ENCODE peak calls at places on chromosomes 7 and 10, in five cellular contexts. D, J, V, K and G are unnamed samples.

GRCh38 chr10:43234471-43235041 is 32.3 kb downstream of the RASGEF1A start:
- DNase-seq in D (peak; percentile 4), J (no peak), V (no peak), K (no peak), G (no peak)

GRCh38 chr7:133820584-133820983 is 306.6 kb upstream of the LRGUK start:
- DNase-seq in D (no peak), J (no peak), V (no peak), K (no peak), G (no peak)

GRCh38 chr10:43647576-43647975 is 1.1 kb downstream of the ZNF32 start:
- DNase-seq in D (no peak), J (no peak), V (no peak), K (no peak), G (no peak)

GRCh38 chr7:76310102-76310957 is 7.9 kb downstream of the HSPB1 start:
- DNase-seq in D (peak; percentile 82), J (no peak), V (no peak), K (no peak), G (no peak)

GRCh38 chr10:85188770-85189484 is 860.5 kb downstream of the CCSER2 start:
- DNase-seq in D (no peak), J (no peak), V (no peak), K (no peak), G (no peak)

GRCh38 chr7:144787127-144787526 is 48.7 kb downstream of the TPK1 start:
- DNase-seq in D (no peak), J (no peak), V (no peak), K (no peak), G (no peak)

GRCh38 chr7:102927303-102927933 is 14.6 kb downstream of the LRRC17 start:
- DNase-seq in D (no peak), J (no peak), V (no peak), K (no peak), G (no peak)

GRCh38 chr7:75856562-75856961 is 22.3 kb upstream of the RHBDD2 start:
- DNase-seq in D (no peak), J (no peak), V (no peak), K (no peak), G (no peak)

GRCh38 chr10:73253226-73253557 is 748 bp upstream of the MRPS16 start:
- DNase-seq in D (no peak), J (peak; percentile 45), V (no peak), K (no peak), G (peak; percentile 19)

GRCh38 chr7:150406565-150407421 is 27.7 kb downstream of the ZNF775 start:
- DNase-seq in D (peak; percentile 23), J (no peak), V (no peak), K (peak; percentile 52), G (peak; percentile 39)
- H3K4me1 ChIP-seq in D (peaks cover 17% of the 10 kb centered on the region), J (peaks cover 30% of the 10 kb centered on the region), V (peaks cover 15% of the 10 kb centered on the region), K (peaks cover 30% of the 10 kb centered on the region), G (peaks cover 35% of the 10 kb centered on the region)

DNA sequence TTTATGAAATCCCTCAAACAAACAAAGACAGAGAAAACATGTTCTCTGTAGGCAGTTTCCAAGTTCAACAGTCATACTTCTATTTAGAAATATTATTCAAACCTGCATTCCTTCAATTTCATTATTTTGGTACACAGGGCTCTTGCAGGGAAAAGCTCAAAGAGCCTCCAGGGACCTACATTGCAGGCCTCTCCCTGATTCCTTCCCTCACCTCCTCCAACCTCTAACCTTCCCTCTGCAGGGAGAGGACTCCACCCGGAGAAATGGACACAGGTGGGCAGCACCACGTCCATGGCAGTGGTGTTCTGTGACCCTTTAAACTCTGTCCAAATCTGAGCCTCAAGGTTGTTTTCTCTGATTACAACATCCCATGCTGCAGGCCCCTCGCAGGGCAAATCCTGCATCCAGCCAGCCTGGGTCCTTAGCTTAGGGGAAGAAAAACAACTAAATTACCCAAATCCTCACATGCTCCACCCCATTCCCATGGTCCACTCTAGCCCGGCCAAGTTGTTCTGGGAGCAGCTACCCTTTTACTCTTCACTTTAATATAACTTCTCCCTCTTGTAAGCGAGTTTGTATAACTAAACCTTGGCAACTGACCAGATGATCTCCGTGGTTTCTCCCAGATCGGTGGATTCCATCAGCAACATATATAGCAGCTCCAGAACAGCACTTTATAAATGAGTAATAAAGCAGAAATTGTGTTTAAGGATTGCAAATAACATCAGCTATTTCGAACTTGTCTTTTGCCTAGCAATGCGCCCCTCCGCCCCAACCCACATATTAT is 129.8 kb downstream of the CUBN start:
- DNase-seq in D (no peak), J (no peak), V (no peak), K (no peak), G (no peak)
- H3K4me1 ChIP-seq in D (peaks cover 8% of the 10 kb centered on the region), J (no peaks in the 10 kb centered on the region), V (no peaks in the 10 kb centered on the region), K (peaks cover 49% of the 10 kb centered on the region), G (peaks cover 7% of the 10 kb centered on the region)

GRCh38 chr10:127314797-127315196 is 118.4 kb upstream of the INSYN2A start:
- DNase-seq in D (no peak), J (no peak), V (no peak), K (no peak), G (no peak)
- H3K4me1 ChIP-seq in D (no peaks in the 10 kb centered on the region), J (no peaks in the 10 kb centered on the region), V (peaks cover 1% of the 10 kb centered on the region), K (no peaks in the 10 kb centered on the region), G (no peaks in the 10 kb centered on the region)

DNA sequence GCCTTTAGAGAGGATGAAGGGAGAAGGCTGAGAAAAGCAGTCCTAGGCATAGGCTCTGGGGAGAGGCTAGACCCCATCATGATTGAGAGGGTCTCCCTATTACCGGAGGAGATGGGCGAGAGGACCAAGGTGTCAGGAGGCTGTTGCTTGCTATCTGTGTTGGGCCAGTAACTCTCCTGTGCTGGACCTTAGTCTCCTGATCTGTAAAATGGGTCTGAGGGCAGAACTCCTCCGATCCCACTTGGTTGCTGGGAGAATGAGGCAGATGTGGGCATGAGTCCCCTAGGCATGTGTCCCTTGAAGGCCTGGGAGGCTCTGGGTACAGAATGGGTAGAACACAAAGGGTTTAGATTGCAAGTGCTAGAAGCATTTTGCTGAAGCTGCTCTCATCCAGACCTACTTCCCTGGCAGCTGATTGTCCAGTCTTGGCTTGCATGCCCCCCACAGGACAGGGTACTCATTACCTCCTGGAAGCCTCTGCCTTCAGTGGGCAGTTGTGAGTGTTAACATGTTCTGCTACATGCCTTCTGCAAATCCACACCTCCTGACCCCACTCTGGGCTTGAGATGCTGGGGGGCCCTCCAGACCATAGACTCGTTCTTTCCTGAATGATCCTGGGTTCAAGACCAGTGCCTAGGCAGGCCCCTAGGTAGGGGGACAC is 4.4 kb downstream of the ZMIZ1 start:
- DNase-seq in D (no peak), J (no peak), V (no peak), K (no peak), G (no peak)
- H3K4me1 ChIP-seq in D (peaks cover 39% of the 10 kb centered on the region), J (peaks cover 70% of the 10 kb centered on the region), V (peaks cover 24% of the 10 kb centered on the region), K (peaks cover 46% of the 10 kb centered on the region), G (peaks cover 71% of the 10 kb centered on the region)

GRCh38 chr7:36202347-36202896 is 49.4 kb downstream of the EEPD1 start:
- DNase-seq in D (no peak), J (no peak), V (no peak), K (peak; percentile 13), G (no peak)
- H3K4me1 ChIP-seq in D (peaks cover 3% of the 10 kb centered on the region), J (peaks cover 34% of the 10 kb centered on the region), V (peaks cover 13% of the 10 kb centered on the region), K (peaks cover 41% of the 10 kb centered on the region), G (peaks cover 33% of the 10 kb centered on the region)

DNA sequence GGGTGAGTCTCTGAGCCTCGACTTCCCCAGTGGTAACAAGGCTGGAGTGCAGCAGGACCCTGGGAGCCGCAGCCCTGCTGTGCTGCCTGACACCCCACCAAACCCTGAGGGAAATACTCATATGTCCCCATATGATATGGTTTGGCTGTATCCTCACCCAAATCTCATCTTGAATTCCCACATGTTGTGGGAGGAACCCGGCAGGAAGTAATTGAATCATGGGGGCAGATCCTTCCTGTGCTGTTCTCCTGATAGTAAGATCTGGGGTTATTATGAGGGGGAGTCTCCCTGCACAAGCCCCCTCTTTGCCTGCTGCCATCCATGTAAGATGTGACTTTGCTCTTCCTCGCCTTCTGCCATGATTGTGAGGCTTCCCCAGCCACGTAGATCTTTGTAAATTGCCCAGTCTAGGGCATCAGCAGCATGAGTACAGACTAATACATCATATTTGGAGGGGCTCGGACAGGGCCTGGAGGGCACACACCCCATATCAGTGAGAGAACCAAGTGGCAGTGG is 68.7 kb downstream of the RGS10 start:
- DNase-seq in D (no peak), J (no peak), V (no peak), K (no peak), G (no peak)
- H3K4me1 ChIP-seq in D (no peaks in the 10 kb centered on the region), J (no peaks in the 10 kb centered on the region), V (no peaks in the 10 kb centered on the region), K (peaks cover 21% of the 10 kb centered on the region), G (no peaks in the 10 kb centered on the region)

GRCh38 chr7:108001759-108002725 is 919 bp downstream of the LAMB1 start:
- DNase-seq in D (no peak), J (no peak), V (no peak), K (no peak), G (peak; percentile 45)
- H3K4me1 ChIP-seq in D (no peaks in the 10 kb centered on the region), J (peaks cover 67% of the 10 kb centered on the region), V (peaks cover 1% of the 10 kb centered on the region), K (peaks cover 19% of the 10 kb centered on the region), G (peaks cover 61% of the 10 kb centered on the region)

GRCh38 chr10:97062484-97062883 is 123.3 kb downstream of the SLIT1 start:
- DNase-seq in D (no peak), J (no peak), V (no peak), K (no peak), G (no peak)

GRCh38 chr10:97065128-97065527 is 120.6 kb downstream of the SLIT1 start:
- DNase-seq in D (no peak), J (no peak), V (no peak), K (no peak), G (no peak)

GRCh38 chr10:97063271-97063982 is 122.3 kb downstream of the SLIT1 start:
- DNase-seq in D (no peak), J (no peak), V (no peak), K (no peak), G (no peak)

GRCh38 chr10:97065686-97066679 is 119.8 kb downstream of the SLIT1 start:
- DNase-seq in D (no peak), J (no peak), V (no peak), K (no peak), G (no peak)

GRCh38 chr10:97063983-97064837 is 121.5 kb downstream of the SLIT1 start:
- DNase-seq in D (no peak), J (no peak), V (no peak), K (no peak), G (no peak)
- H3K4me1 ChIP-seq in D (no peaks in the 10 kb centered on the region), J (peaks cover 28% of the 10 kb centered on the region), V (peaks cover 13% of the 10 kb centered on the region), K (no peaks in the 10 kb centered on the region), G (no peaks in the 10 kb centered on the region)

GRCh38 chr10:78035025-78035424 is 1.4 kb downstream of the RPS24 start:
- DNase-seq in D (no peak), J (no peak), V (no peak), K (no peak), G (no peak)
- H3K4me1 ChIP-seq in D (peaks cover 12% of the 10 kb centered on the region), J (peaks cover 50% of the 10 kb centered on the region), V (peaks cover 10% of the 10 kb centered on the region), K (peaks cover 57% of the 10 kb centered on the region), G (peaks cover 12% of the 10 kb centered on the region)